ENCODE peak calls at places on chromosomes 13 and 19, in eight cellular contexts. T is endodermal cell, O is body of pancreas, I is PC-3, J is foreskin keratinocyte, G is psoas muscle, Q is heart right ventricle, B is colonic mucosa. N is an unnamed sample.

GRCh38 chr19:56834564-56835375 is 5.8 kb downstream of the PEG3 start:
- DNase-seq in I (no peak), T (no peak), O (no peak), G (no peak), J (no peak), Q (no peak), B (no peak), N (no peak)

GRCh38 chr19:42132851-42133528 is 744 bp upstream of the POU2F2 start:
- DNase-seq in B (peak; percentile 69), G (peak; percentile 68), I (peak; percentile 71), O (peak; percentile 77), J (no peak), T (peak; percentile 95), Q (peak; percentile 32), N (peak; percentile 61)

GRCh38 chr13:37479901-37480300 is 118.7 kb downstream of the POSTN start:
- DNase-seq in B (no peak), J (no peak), I (no peak), G (no peak), Q (no peak), T (no peak), O (no peak), N (no peak)

GRCh38 chr13:85729296-85729695 is 69.9 kb downstream of the SLITRK6 start:
- DNase-seq in Q (no peak), I (peak; percentile 48), O (no peak), J (peak; percentile 29), B (no peak), G (no peak), T (no peak), N (no peak)

GRCh38 chr13:92175330-92175729 is 776.9 kb downstream of the GPC5 start:
- DNase-seq in I (peak; percentile 43), Q (no peak), B (peak; percentile 20), G (no peak), O (peak; percentile 27), T (peak; percentile 51), J (no peak), N (no peak)

GRCh38 chr13:26752671-26753070 is 7.9 kb downstream of the GPR12 start:
- DNase-seq in G (no peak), J (no peak), Q (no peak), I (no peak), T (no peak), B (no peak), O (no peak), N (no peak)

GRCh38 chr13:26660185-26660584 is 100.4 kb downstream of the GPR12 start:
- DNase-seq in I (no peak), O (no peak), G (no peak), J (no peak), T (no peak), Q (no peak), B (no peak), N (no peak)

GRCh38 chr13:89568276-89568675 is 1779.2 kb upstream of the MIR17HG start:
- DNase-seq in G (no peak), B (no peak), J (no peak), O (no peak), Q (no peak), T (no peak), I (peak; percentile 2), N (no peak)

GRCh38 chr13:80962173-80962572 is 621.2 kb upstream of the SPRY2 start:
- DNase-seq in B (no peak), O (no peak), T (no peak), J (no peak), I (peak; percentile 51), G (no peak), Q (no peak), N (no peak)

GRCh38 chr19:23512151-23512925 is 117.1 kb upstream of the ZNF91 start:
- DNase-seq in J (no peak), Q (no peak), B (no peak), O (no peak), G (no peak), I (no peak), T (no peak), N (no peak)

GRCh38 chr13:111258637-111259036 is 61.8 kb upstream of the TEX29 start:
- DNase-seq in T (no peak), I (no peak), Q (no peak), O (no peak), J (no peak), B (no peak), G (no peak), N (no peak)

GRCh38 chr19:36686365-36687213 is 823 bp upstream of the ZNF567 start:
- DNase-seq in O (peak; percentile 20), I (peak; percentile 2), Q (peak; percentile 25), T (peak; percentile 52), B (no peak), J (no peak), G (no peak), N (no peak)

GRCh38 chr19:10432736-10433130 is 12.4 kb downstream of the PDE4A start:
- DNase-seq in T (no peak), B (no peak), Q (no peak), I (no peak), G (peak; percentile 62), J (no peak), O (peak; percentile 59), N (peak; percentile 39)

GRCh38 chr19:53549354-53549753 is 11.4 kb downstream of the ZNF331 start:
- DNase-seq in J (no peak), B (no peak), G (no peak), T (no peak), O (peak; percentile 24), I (no peak), Q (no peak), N (no peak)

GRCh38 chr13:109719962-109720646 is 66.3 kb downstream of the IRS2 start:
- DNase-seq in G (no peak), B (no peak), J (no peak), O (no peak), T (no peak), Q (no peak), I (no peak), N (no peak)

GRCh38 chr19:49786432-49786831 is 19.6 kb downstream of the AP2A1 start:
- DNase-seq in G (no peak), T (no peak), I (peak; percentile 70), B (no peak), J (no peak), Q (no peak), O (no peak), N (no peak)

GRCh38 chr19:32910874-32911273 is 41.3 kb upstream of the SLC7A9 start:
- DNase-seq in O (no peak), T (no peak), J (no peak), G (no peak), I (no peak), B (no peak), Q (no peak), N (no peak)

DNA sequence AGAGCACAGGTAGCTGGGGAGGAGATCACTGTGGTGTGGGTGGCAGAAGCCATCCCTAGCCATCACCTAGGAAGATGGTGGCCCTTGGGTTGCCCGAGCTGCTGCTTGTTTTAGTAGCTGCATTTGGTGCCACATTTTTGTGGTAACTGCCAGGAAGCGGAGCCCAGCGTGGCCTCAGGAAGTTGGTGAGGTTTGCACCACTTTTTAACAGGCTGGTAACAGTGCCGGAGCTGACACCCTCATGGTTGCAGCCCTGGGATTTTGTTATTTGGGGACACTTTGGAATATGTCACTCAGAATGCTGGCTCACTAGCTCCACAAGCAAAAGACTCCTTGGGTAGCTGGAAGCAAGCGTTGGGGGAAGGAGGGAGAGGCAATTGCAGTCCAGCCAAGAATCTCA is 22.1 kb downstream of the ACTN4 start:
- DNase-seq in O (no peak), B (no peak), J (no peak), G (no peak), Q (no peak), T (no peak), I (no peak), N (no peak)
- H3K4me1 ChIP-seq in O (peaks cover 94% of the 10 kb centered on the region), B (peaks cover 59% of the 10 kb centered on the region), J (peaks cover 53% of the 10 kb centered on the region), G (peaks cover 95% of the 10 kb centered on the region), Q (peaks cover 92% of the 10 kb centered on the region), T (peaks cover 45% of the 10 kb centered on the region), I (peaks cover 49% of the 10 kb centered on the region), N (peaks cover 96% of the 10 kb centered on the region)

DNA sequence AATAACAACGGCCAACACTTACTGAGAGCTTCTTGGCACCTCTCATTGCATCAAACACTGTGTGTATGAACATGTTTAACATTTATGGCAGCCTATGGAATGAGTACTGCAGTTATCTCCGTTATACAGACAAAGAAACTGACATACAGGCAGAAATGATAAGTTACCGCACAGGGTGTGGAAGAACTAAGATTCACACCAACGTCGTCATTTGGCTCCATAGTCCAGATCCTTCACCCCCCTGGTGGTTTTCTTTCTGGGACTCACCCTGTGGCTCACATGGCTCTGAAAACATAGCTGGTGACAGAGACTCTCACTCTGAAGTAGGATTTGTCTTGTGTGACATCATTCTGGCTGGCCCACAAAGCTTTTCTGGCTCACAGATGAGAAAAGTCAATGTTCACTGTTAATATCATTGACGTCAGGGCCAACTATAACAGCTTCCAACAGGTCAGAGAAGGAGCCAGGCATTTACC is 230.1 kb downstream of the DLEU7 start:
- DNase-seq in G (no peak), O (no peak), T (no peak), Q (no peak), B (no peak), J (no peak), I (no peak), N (no peak)
- H3K4me1 ChIP-seq in G (no peaks in the 10 kb centered on the region), O (no peaks in the 10 kb centered on the region), T (no peaks in the 10 kb centered on the region), Q (peaks cover 5% of the 10 kb centered on the region), B (no peaks in the 10 kb centered on the region), J (peaks cover 3% of the 10 kb centered on the region), I (peaks cover 17% of the 10 kb centered on the region), N (peaks cover 9% of the 10 kb centered on the region)

GRCh38 chr13:41503386-41503785 is 46.0 kb downstream of the RGCC start:
- DNase-seq in G (no peak), I (no peak), B (no peak), O (no peak), Q (no peak), J (no peak), T (no peak), N (no peak)
- H3K4me1 ChIP-seq in G (no peaks in the 10 kb centered on the region), I (peaks cover 8% of the 10 kb centered on the region), B (no peaks in the 10 kb centered on the region), O (no peaks in the 10 kb centered on the region), Q (peaks cover 9% of the 10 kb centered on the region), J (peaks cover 12% of the 10 kb centered on the region), T (no peaks in the 10 kb centered on the region), N (no peaks in the 10 kb centered on the region)

GRCh38 chr19:709965-710714 is 1.4 kb downstream of the PALM start:
- DNase-seq in T (no peak), J (no peak), G (peak; percentile 58), O (no peak), B (no peak), Q (peak; percentile 67), I (no peak), N (peak; percentile 78)

GRCh38 chr19:708154-709141 is at the start of gene PALM:
- DNase-seq in I (peak; percentile 15), O (no peak), T (peak; percentile 87), G (peak; percentile 51), Q (no peak), J (no peak), B (no peak), N (peak; percentile 48)

GRCh38 chr19:711224-711623 is 2.5 kb downstream of the PALM start:
- DNase-seq in J (no peak), T (peak; percentile 68), B (no peak), I (no peak), G (no peak), O (no peak), Q (no peak), N (no peak)

GRCh38 chr19:709196-709964 is 645 bp downstream of the PALM start:
- DNase-seq in B (no peak), T (no peak), Q (no peak), G (no peak), O (no peak), J (no peak), I (no peak), N (no peak)

GRCh38 chr19:710767-711166 is 2.0 kb downstream of the PALM start:
- DNase-seq in O (no peak), Q (no peak), J (no peak), T (no peak), B (no peak), I (no peak), G (no peak), N (peak; percentile 41)
- H3K4me1 ChIP-seq in O (peaks cover 17% of the 10 kb centered on the region), Q (peaks cover 9% of the 10 kb centered on the region), J (no peaks in the 10 kb centered on the region), T (no peaks in the 10 kb centered on the region), B (no peaks in the 10 kb centered on the region), I (no peaks in the 10 kb centered on the region), G (no peaks in the 10 kb centered on the region), N (peaks cover 40% of the 10 kb centered on the region)

N was measured in left ventricle myocardium inferior.